ENCODE peak calls at places on chromosomes 12 and 14, in six cellular contexts. One of them, this sample, is unnamed.

GRCh38 chr12:64256166-64256800 is 34.2 kb upstream of the KICS2 start:
- DNase-seq in stomach: no peak
- DNase-seq in heart right ventricle: peak; percentile 29
- DNase-seq in transverse colon: no peak
- DNase-seq in CD4-positive, alpha-beta T cell: no peak
- DNase-seq in coronary artery: no peak
- DNase-seq in this sample: no peak

GRCh38 chr12:56994231-56994746 is 12.1 kb downstream of the ZBTB39 start:
- DNase-seq in transverse colon: no peak
- DNase-seq in CD4-positive, alpha-beta T cell: no peak
- DNase-seq in heart right ventricle: no peak
- DNase-seq in coronary artery: peak; percentile 62
- DNase-seq in stomach: no peak
- DNase-seq in this sample: no peak

GRCh38 chr12:7989827-7990491 is 42.6 kb upstream of the FOXJ2 start:
- DNase-seq in transverse colon: peak; percentile 21
- DNase-seq in CD4-positive, alpha-beta T cell: peak; percentile 43
- DNase-seq in stomach: peak; percentile 29
- DNase-seq in heart right ventricle: peak; percentile 20
- DNase-seq in coronary artery: no peak
- DNase-seq in this sample: no peak

GRCh38 chr14:75049136-75049535 is 2.1 kb downstream of the MLH3 start:
- DNase-seq in stomach: no peak
- DNase-seq in transverse colon: no peak
- DNase-seq in coronary artery: no peak
- DNase-seq in CD4-positive, alpha-beta T cell: no peak
- DNase-seq in heart right ventricle: no peak
- DNase-seq in this sample: no peak

GRCh38 chr12:120100630-120101029 is 15.9 kb downstream of the RAB35 start:
- DNase-seq in stomach: peak; percentile 76
- DNase-seq in CD4-positive, alpha-beta T cell: no peak
- DNase-seq in transverse colon: peak; percentile 46
- DNase-seq in coronary artery: peak; percentile 87
- DNase-seq in heart right ventricle: peak; percentile 78
- DNase-seq in this sample: peak; percentile 79

GRCh38 chr14:29925736-29926135 is 1.9 kb downstream of the PRKD1 start:
- DNase-seq in stomach: no peak
- DNase-seq in heart right ventricle: no peak
- DNase-seq in CD4-positive, alpha-beta T cell: no peak
- DNase-seq in coronary artery: no peak
- DNase-seq in transverse colon: no peak
- DNase-seq in this sample: no peak

GRCh38 chr12:16583991-16584745 is 21.8 kb downstream of the LMO3 start:
- DNase-seq in coronary artery: no peak
- DNase-seq in transverse colon: no peak
- DNase-seq in CD4-positive, alpha-beta T cell: no peak
- DNase-seq in stomach: no peak
- DNase-seq in heart right ventricle: no peak
- DNase-seq in this sample: no peak

GRCh38 chr12:121614872-121615467 is 11.4 kb upstream of the ORAI1 start:
- DNase-seq in heart right ventricle: no peak
- DNase-seq in CD4-positive, alpha-beta T cell: no peak
- DNase-seq in coronary artery: no peak
- DNase-seq in transverse colon: no peak
- DNase-seq in stomach: no peak
- DNase-seq in this sample: no peak

GRCh38 chr12:58316926-58317325 is 375.6 kb downstream of the ATP23 start:
- DNase-seq in stomach: no peak
- DNase-seq in transverse colon: no peak
- DNase-seq in CD4-positive, alpha-beta T cell: no peak
- DNase-seq in coronary artery: no peak
- DNase-seq in heart right ventricle: no peak
- DNase-seq in this sample: no peak

GRCh38 chr14:60328588-60328987 is 79.6 kb downstream of the PPM1A start:
- DNase-seq in stomach: no peak
- DNase-seq in CD4-positive, alpha-beta T cell: no peak
- DNase-seq in coronary artery: no peak
- DNase-seq in transverse colon: no peak
- DNase-seq in heart right ventricle: no peak
- DNase-seq in this sample: no peak

GRCh38 chr12:77102123-77102522 is 36.8 kb upstream of the E2F7 start:
- DNase-seq in heart right ventricle: no peak
- DNase-seq in stomach: no peak
- DNase-seq in CD4-positive, alpha-beta T cell: no peak
- DNase-seq in coronary artery: no peak
- DNase-seq in transverse colon: no peak
- DNase-seq in this sample: no peak

GRCh38 chr12:100574262-100575074 is 984 bp downstream of the GAS2L3 start:
- DNase-seq in transverse colon: no peak
- DNase-seq in heart right ventricle: peak; percentile 16
- DNase-seq in stomach: no peak
- DNase-seq in coronary artery: no peak
- DNase-seq in CD4-positive, alpha-beta T cell: no peak
- DNase-seq in this sample: no peak

GRCh38 chr12:87094356-87094755 is 838.2 kb upstream of the MGAT4C start:
- DNase-seq in transverse colon: no peak
- DNase-seq in coronary artery: no peak
- DNase-seq in stomach: no peak
- DNase-seq in heart right ventricle: no peak
- DNase-seq in CD4-positive, alpha-beta T cell: no peak
- DNase-seq in this sample: no peak

GRCh38 chr12:89889051-89889450 is 180.4 kb upstream of the ATP2B1 start:
- DNase-seq in stomach: no peak
- DNase-seq in heart right ventricle: no peak
- DNase-seq in transverse colon: no peak
- DNase-seq in coronary artery: no peak
- DNase-seq in CD4-positive, alpha-beta T cell: no peak
- DNase-seq in this sample: no peak
- TF ChIP-seq CTCF in stomach: no peak
- TF ChIP-seq CTCF in heart right ventricle: no peak
- TF ChIP-seq CTCF in transverse colon: no peak
- TF ChIP-seq CTCF in coronary artery: no peak
- TF ChIP-seq CTCF in CD4-positive, alpha-beta T cell: no peak
- TF ChIP-seq CTCF in this sample: no peak

GRCh38 chr12:123404581-123404980 is 20.6 kb downstream of the KMT5A start:
- DNase-seq in heart right ventricle: no peak
- DNase-seq in coronary artery: no peak
- DNase-seq in transverse colon: no peak
- DNase-seq in stomach: no peak
- DNase-seq in CD4-positive, alpha-beta T cell: no peak
- DNase-seq in this sample: no peak

GRCh38 chr12:123398918-123399617 is 15.1 kb downstream of the KMT5A start:
- DNase-seq in coronary artery: no peak
- DNase-seq in CD4-positive, alpha-beta T cell: no peak
- DNase-seq in heart right ventricle: no peak
- DNase-seq in stomach: no peak
- DNase-seq in transverse colon: no peak
- DNase-seq in this sample: no peak

GRCh38 chr12:123397400-123397799 is 13.5 kb downstream of the KMT5A start:
- DNase-seq in coronary artery: no peak
- DNase-seq in stomach: no peak
- DNase-seq in heart right ventricle: no peak
- DNase-seq in CD4-positive, alpha-beta T cell: no peak
- DNase-seq in transverse colon: no peak
- DNase-seq in this sample: no peak

GRCh38 chr12:123398177-123398916 is 14.4 kb downstream of the KMT5A start:
- DNase-seq in transverse colon: peak; percentile 52
- DNase-seq in stomach: peak; percentile 73
- DNase-seq in coronary artery: peak; percentile 95
- DNase-seq in heart right ventricle: no peak
- DNase-seq in CD4-positive, alpha-beta T cell: no peak
- DNase-seq in this sample: peak; percentile 86

GRCh38 chr12:123401753-123402683 is 18.1 kb downstream of the KMT5A start:
- DNase-seq in stomach: no peak
- DNase-seq in transverse colon: no peak
- DNase-seq in CD4-positive, alpha-beta T cell: no peak
- DNase-seq in coronary artery: no peak
- DNase-seq in heart right ventricle: no peak
- DNase-seq in this sample: no peak
- H3K27ac ChIP-seq in stomach: peak overlapping the region; percentile 13
- H3K27ac ChIP-seq in transverse colon: no peak overlapping the region
- H3K27ac ChIP-seq in CD4-positive, alpha-beta T cell: no peak overlapping the region
- H3K27ac ChIP-seq in coronary artery: peak overlapping the region; percentile 67
- H3K27ac ChIP-seq in heart right ventricle: no peak overlapping the region
- H3K27ac ChIP-seq in this sample: no peak overlapping the region

DNA sequence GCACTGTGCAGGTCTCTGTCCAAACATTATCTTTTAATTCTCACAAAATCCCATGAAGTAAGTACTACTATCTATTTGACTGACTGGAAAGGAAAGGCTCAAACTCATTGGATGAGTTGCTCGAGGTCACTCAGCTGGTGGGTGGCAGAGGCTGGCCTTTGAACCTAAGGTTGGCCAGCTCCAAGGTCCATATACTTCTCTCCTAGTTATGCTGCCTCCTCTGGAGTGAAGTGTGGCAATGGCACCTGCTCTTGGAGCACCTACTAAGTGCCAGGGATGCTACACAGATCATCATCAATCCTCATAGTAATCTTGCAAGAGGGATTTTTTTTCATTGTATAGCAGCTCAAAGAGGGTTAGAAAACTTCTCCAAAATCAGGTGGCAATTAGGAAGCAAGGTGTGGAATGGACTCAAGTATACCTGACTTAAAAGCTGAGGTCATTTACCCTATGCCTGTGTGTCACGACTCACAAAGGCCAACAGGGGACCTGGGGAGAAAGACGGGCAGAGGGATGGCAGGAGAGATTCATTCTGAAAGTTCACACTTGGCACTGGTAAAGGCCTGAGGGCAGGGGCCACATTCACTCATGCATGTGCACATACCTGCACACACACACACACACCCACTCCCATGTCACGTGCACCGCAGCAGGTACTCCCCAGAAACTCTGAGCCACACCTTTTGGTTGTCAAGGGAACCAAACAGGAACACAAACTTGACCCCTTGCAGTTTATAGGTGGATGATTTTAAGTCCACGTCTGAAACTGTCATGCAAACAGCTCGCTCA is 146.4 kb downstream of the FOXN3 start:
- DNase-seq in coronary artery: no peak
- DNase-seq in stomach: peak; percentile 43
- DNase-seq in heart right ventricle: no peak
- DNase-seq in CD4-positive, alpha-beta T cell: no peak
- DNase-seq in transverse colon: peak; percentile 72
- DNase-seq in this sample: no peak
- TF ChIP-seq CTCF in coronary artery: no peak
- TF ChIP-seq CTCF in stomach: no peak
- TF ChIP-seq CTCF in heart right ventricle: no peak
- TF ChIP-seq CTCF in CD4-positive, alpha-beta T cell: no peak
- TF ChIP-seq CTCF in transverse colon: peak; percentile 9
- TF ChIP-seq CTCF in this sample: no peak

GRCh38 chr12:66188584-66189475 is at the start of gene IRAK3:
- DNase-seq in transverse colon: peak; percentile 83
- DNase-seq in coronary artery: peak; percentile 94
- DNase-seq in heart right ventricle: peak; percentile 83
- DNase-seq in stomach: peak; percentile 86
- DNase-seq in CD4-positive, alpha-beta T cell: no peak
- DNase-seq in this sample: peak; percentile 97
- H3K27ac ChIP-seq in transverse colon: peak within 1 kb of the TSS; percentile 77
- H3K27ac ChIP-seq in coronary artery: peak within 1 kb of the TSS; percentile 86
- H3K27ac ChIP-seq in heart right ventricle: peak within 1 kb of the TSS; percentile 80
- H3K27ac ChIP-seq in stomach: peak within 1 kb of the TSS; percentile 81
- H3K27ac ChIP-seq in CD4-positive, alpha-beta T cell: no peak within 1 kb of the TSS
- H3K27ac ChIP-seq in this sample: peak within 1 kb of the TSS; percentile 87

GRCh38 chr14:20682127-20682434 is 2.3 kb upstream of the RNASE4 start:
- DNase-seq in stomach: peak; percentile 53
- DNase-seq in transverse colon: no peak
- DNase-seq in heart right ventricle: no peak
- DNase-seq in coronary artery: no peak
- DNase-seq in CD4-positive, alpha-beta T cell: no peak
- DNase-seq in this sample: no peak

GRCh38 chr14:20684662-20685456 is 499 bp downstream of the RNASE4 start:
- DNase-seq in CD4-positive, alpha-beta T cell: no peak
- DNase-seq in stomach: peak; percentile 46
- DNase-seq in coronary artery: no peak
- DNase-seq in transverse colon: peak; percentile 55
- DNase-seq in heart right ventricle: peak; percentile 18
- DNase-seq in this sample: peak; percentile 75

GRCh38 chr14:20682435-20683124 is 1.8 kb upstream of the RNASE4 start:
- DNase-seq in transverse colon: peak; percentile 88
- DNase-seq in CD4-positive, alpha-beta T cell: peak; percentile 70
- DNase-seq in coronary artery: peak; percentile 94
- DNase-seq in stomach: peak; percentile 84
- DNase-seq in heart right ventricle: peak; percentile 93
- DNase-seq in this sample: peak; percentile 94

GRCh38 chr14:20683896-20684661 is at the start of gene RNASE4:
- DNase-seq in transverse colon: peak; percentile 95
- DNase-seq in stomach: peak; percentile 92
- DNase-seq in heart right ventricle: peak; percentile 81
- DNase-seq in CD4-positive, alpha-beta T cell: peak; percentile 70
- DNase-seq in coronary artery: peak; percentile 91
- DNase-seq in this sample: peak; percentile 91

DNA sequence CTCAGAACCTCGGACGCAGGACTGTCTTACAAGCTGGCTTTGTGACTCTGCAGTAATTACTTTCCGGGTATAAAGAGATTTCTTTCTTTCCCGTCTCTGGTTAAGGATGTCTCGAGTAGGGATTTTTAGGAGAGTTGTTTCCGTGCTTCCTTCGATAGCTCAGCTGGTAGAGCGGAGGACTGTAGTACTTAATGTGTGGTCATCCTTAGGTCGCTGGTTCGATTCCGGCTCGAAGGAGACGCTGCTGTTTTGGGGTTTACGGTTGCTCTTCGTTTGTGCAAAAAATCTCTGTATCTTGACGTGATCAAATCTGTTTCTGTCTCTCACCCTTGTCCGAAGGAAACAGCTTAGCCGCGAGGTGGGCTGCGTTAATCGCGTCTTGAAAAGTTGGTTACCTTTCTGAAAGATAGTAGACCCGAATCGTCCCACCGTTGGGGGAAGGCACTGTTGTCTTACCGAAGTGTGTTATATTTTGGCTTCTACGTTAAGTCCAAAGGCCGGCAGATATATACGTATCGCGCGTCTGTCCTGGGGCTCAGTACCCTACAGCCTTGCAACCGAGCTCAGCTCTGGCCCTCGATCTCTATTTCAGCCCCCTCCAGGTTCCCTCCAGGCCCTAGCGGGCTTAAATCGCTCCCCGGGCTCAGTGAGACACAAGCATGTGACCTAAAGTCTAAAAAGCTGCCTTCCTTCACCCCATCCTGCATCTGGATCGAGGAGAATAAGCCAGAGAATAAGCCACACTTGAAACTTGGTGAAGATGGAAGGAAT is 1.1 kb upstream of the RNASE4 start:
- DNase-seq in heart right ventricle: peak; percentile 85
- DNase-seq in stomach: peak; percentile 69
- DNase-seq in CD4-positive, alpha-beta T cell: peak; percentile 65
- DNase-seq in coronary artery: peak; percentile 80
- DNase-seq in transverse colon: peak; percentile 83
- DNase-seq in this sample: peak; percentile 80
- TF ChIP-seq CTCF in heart right ventricle: no peak
- TF ChIP-seq CTCF in stomach: no peak
- TF ChIP-seq CTCF in CD4-positive, alpha-beta T cell: no peak
- TF ChIP-seq CTCF in coronary artery: no peak
- TF ChIP-seq CTCF in transverse colon: no peak
- TF ChIP-seq CTCF in this sample: no peak

DNA sequence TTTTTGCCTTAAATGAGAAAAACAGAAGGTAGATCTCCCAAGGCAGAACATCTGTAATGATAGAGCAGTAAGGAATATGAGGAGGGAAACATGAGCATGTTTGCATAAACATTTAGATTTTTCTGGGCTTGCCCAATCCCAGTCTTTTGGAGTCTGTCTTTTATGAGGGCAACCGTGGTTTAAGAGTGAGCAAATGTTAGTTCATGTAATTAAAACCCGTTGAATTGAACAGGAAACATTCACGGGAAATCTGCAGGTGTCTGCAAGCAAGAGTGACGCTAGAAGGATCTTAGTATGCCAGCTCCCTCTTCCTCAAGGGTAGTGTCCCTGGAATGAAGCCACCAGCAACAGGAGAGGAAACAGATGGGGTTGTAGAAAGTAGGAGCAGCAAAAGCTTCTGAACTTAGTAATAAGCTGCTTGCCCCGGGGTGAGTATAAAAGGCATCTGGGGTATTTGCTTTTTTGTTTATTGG is 79.4 kb downstream of the ARF6 start:
- DNase-seq in heart right ventricle: peak; percentile 53
- DNase-seq in CD4-positive, alpha-beta T cell: no peak
- DNase-seq in coronary artery: no peak
- DNase-seq in stomach: no peak
- DNase-seq in transverse colon: peak; percentile 67
- DNase-seq in this sample: no peak
- H3K27ac ChIP-seq in heart right ventricle: peak overlapping the region; percentile 17
- H3K27ac ChIP-seq in CD4-positive, alpha-beta T cell: peak overlapping the region; percentile 80
- H3K27ac ChIP-seq in coronary artery: peak overlapping the region; percentile 81
- H3K27ac ChIP-seq in stomach: peak overlapping the region; percentile 81
- H3K27ac ChIP-seq in transverse colon: peak overlapping the region; percentile 92
- H3K27ac ChIP-seq in this sample: peak overlapping the region; percentile 52

This sample was measured in right atrium auricular region.